ENCODE peak calls at places on chromosomes 16 and 17, in ten cellular contexts. L is lung microvascular endothelial cell, R is astrocyte, G is skeletal muscle cell, F is iPS-NIHi11, P is NCI-H2081, X is tibial nerve, A is kidney glomerular epithelial cell, Z is AG09309, E is activated B cell treated with CpG ODN at 0.5 μM for 24 hours. V is an unnamed sample.
A peak's percentile ranks its signal among the peaks of the same experiment; 100 is the strongest.

GRCh38 chr17:3506054-3506453 is 30.3 kb downstream of the ASPA start:
- DNase-seq in L (no peak), Z (no peak), G (no peak), R (no peak), F (no peak), P (no peak), X (no peak), A (no peak), E (no peak), V (no peak)

GRCh38 chr17:4449736-4450135 is 16.0 kb downstream of the SPNS3 start:
- DNase-seq in G (no peak), X (no peak), F (no peak), R (no peak), L (no peak), P (no peak), E (no peak), A (no peak), Z (no peak), V (no peak)

GRCh38 chr17:7260601-7261376 is 1.5 kb downstream of the CLDN7 start:
- DNase-seq in X (no peak), L (no peak), R (no peak), G (no peak), E (no peak), A (no peak), P (peak; percentile 38), F (peak; percentile 83), Z (no peak), V (no peak)

GRCh38 chr17:47839071-47839470 is 2.0 kb downstream of the SCRN2 start:
- DNase-seq in X (no peak), L (no peak), F (no peak), G (no peak), E (no peak), A (no peak), R (no peak), P (no peak), Z (no peak), V (no peak)

GRCh38 chr17:50425001-50425681 is 877 bp upstream of the ACSF2 start:
- DNase-seq in G (no peak), E (no peak), L (no peak), F (no peak), Z (no peak), X (no peak), R (no peak), A (no peak), P (no peak), V (no peak)

GRCh38 chr17:50699410-50699809 is 8.3 kb downstream of the ANKRD40 start:
- DNase-seq in R (peak; percentile 46), Z (no peak), G (no peak), X (no peak), L (no peak), F (no peak), P (no peak), A (no peak), E (no peak), V (no peak)

GRCh38 chr17:37218849-37219248 is 156.9 kb upstream of the C17orf78 start:
- DNase-seq in F (no peak), R (no peak), X (no peak), P (no peak), Z (no peak), L (no peak), G (no peak), A (no peak), E (no peak), V (no peak)

GRCh38 chr17:71237903-71238538 is 882.8 kb upstream of the SOX9 start:
- DNase-seq in Z (peak; percentile 37), A (peak; percentile 43), R (peak; percentile 68), F (no peak), P (peak; percentile 66), X (no peak), E (no peak), L (no peak), G (peak; percentile 21), V (no peak)

GRCh38 chr17:48016112-48016511 is 21.5 kb downstream of the COPZ2 start:
- DNase-seq in R (peak; percentile 78), E (no peak), L (no peak), A (peak; percentile 32), G (no peak), P (no peak), X (no peak), F (no peak), Z (no peak), V (no peak)

GRCh38 chr16:48347980-48348379 is 37.2 kb downstream of the SIAH1 start:
- DNase-seq in G (no peak), E (no peak), R (no peak), X (no peak), A (no peak), F (no peak), Z (no peak), P (no peak), L (no peak), V (no peak)

GRCh38 chr17:13297198-13297597 is 279.4 kb upstream of the ELAC2 start:
- DNase-seq in E (no peak), R (no peak), L (no peak), P (peak; percentile 75), X (no peak), F (no peak), G (no peak), A (no peak), Z (no peak), V (no peak)

GRCh38 chr16:55035037-55035436 is 104.4 kb downstream of the IRX5 start:
- DNase-seq in E (no peak), A (no peak), X (no peak), P (no peak), F (peak; percentile 80), Z (no peak), R (no peak), L (no peak), G (no peak), V (no peak)

GRCh38 chr17:31225831-31226230 is 71.2 kb downstream of the OMG start:
- DNase-seq in A (no peak), R (no peak), P (peak; percentile 1), E (no peak), Z (no peak), F (no peak), G (no peak), X (no peak), L (no peak), V (no peak)